ENCODE peak calls at places on chromosomes 5 and 9, in six cellular contexts. T, M, C, K, G and I are unnamed samples.

GRCh38 chr5:66411701-66412100 is 184.5 kb upstream of the MAST4 start:
- DNase-seq in G (no peak), T (no peak), K (no peak), C (no peak), M (no peak), I (no peak)

GRCh38 chr5:81898403-81898802 is 73.4 kb upstream of the ATG10 start:
- DNase-seq in M (no peak), G (no peak), K (no peak), C (no peak), T (no peak), I (no peak)

GRCh38 chr5:33690736-33691135 is 201.1 kb downstream of the ADAMTS12 start:
- DNase-seq in M (no peak), C (no peak), G (no peak), T (peak; percentile 88), K (no peak), I (no peak)

GRCh38 chr5:158639876-158640570 is 459.7 kb downstream of the EBF1 start:
- DNase-seq in M (no peak), C (no peak), G (no peak), T (no peak), K (no peak), I (no peak)

GRCh38 chr9:129482521-129483466 is 138.1 kb downstream of the C9orf50 start:
- DNase-seq in M (no peak), C (peak; percentile 94), G (peak; percentile 49), T (peak; percentile 97), K (peak; percentile 69), I (peak; percentile 92)

GRCh38 chr5:171475551-171476035 is 56.1 kb downstream of the FGF18 start:
- DNase-seq in G (no peak), T (peak; percentile 21), C (no peak), M (no peak), K (no peak), I (no peak)

GRCh38 chr9:68637020-68637419 is 68.0 kb upstream of the PIP5K1B start:
- DNase-seq in K (no peak), M (no peak), T (no peak), C (no peak), G (no peak), I (no peak)

GRCh38 chr5:129094924-129095797 is 612 bp downstream of the ISOC1 start:
- DNase-seq in T (peak; percentile 77), G (peak; percentile 42), K (peak; percentile 24), C (peak; percentile 36), M (no peak), I (peak; percentile 73)

GRCh38 chr5:157827429-157827828 is 31.5 kb downstream of the CLINT1 start:
- DNase-seq in T (peak; percentile 65), M (no peak), G (no peak), K (peak; percentile 81), C (no peak), I (no peak)

GRCh38 chr9:130298663-130299279 is 33.2 kb downstream of the HMCN2 start:
- DNase-seq in C (no peak), G (peak; percentile 48), T (peak; percentile 19), M (peak; percentile 69), K (no peak), I (no peak)

GRCh38 chr9:134459573-134459972 is 133.3 kb downstream of the RXRA start:
- DNase-seq in C (no peak), T (no peak), G (no peak), K (no peak), M (no peak), I (no peak)
- H3K4me1 ChIP-seq in C (peaks cover 25% of the 10 kb centered on the region), T (peaks cover 30% of the 10 kb centered on the region), G (peaks cover 5% of the 10 kb centered on the region), K (peaks cover 19% of the 10 kb centered on the region), M (no peaks in the 10 kb centered on the region), I (peaks cover 11% of the 10 kb centered on the region)

GRCh38 chr9:37994639-37995347 is 74.2 kb downstream of the SHB start:
- DNase-seq in M (no peak), G (no peak), K (peak; percentile 27), T (peak; percentile 53), C (peak; percentile 80), I (no peak)
- H3K4me1 ChIP-seq in M (no peaks in the 10 kb centered on the region), G (peaks cover 16% of the 10 kb centered on the region), K (peaks cover 9% of the 10 kb centered on the region), T (peaks cover 29% of the 10 kb centered on the region), C (peaks cover 24% of the 10 kb centered on the region), I (peaks cover 3% of the 10 kb centered on the region)

DNA sequence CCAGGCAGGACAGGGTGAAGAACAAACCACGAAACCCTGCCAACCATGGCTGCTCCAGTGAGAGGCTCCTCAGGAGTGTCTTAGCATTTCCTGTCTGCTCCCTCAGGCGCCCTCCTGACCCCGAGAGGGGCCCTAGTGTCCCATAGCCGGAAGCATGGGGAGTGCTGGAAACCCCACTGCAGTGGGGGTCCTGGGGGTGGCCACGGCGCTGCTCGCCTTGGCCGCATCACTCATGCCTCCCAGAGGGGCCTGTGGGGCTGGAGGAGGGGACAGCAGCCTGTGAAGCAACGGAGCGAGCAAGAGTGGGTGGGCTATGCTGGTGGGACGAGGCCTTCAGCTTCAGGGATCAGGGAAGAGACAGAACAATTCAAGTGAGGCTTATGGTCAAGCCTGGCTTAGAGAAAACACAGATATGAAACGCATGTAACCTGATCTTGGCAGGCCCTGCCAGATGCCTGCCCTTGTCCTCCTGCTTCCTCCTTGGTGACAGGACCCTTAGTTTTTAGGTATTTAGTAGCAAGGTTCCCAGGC is 219.1 kb downstream of the FANCC start:
- DNase-seq in C (no peak), M (no peak), T (peak; percentile 38), G (no peak), K (no peak), I (no peak)
- H3K4me1 ChIP-seq in C (peaks cover 42% of the 10 kb centered on the region), M (no peaks in the 10 kb centered on the region), T (peaks cover 16% of the 10 kb centered on the region), G (peaks cover 7% of the 10 kb centered on the region), K (peaks cover 6% of the 10 kb centered on the region), I (peaks cover 14% of the 10 kb centered on the region)

GRCh38 chr9:38380230-38380871 is 12.2 kb upstream of the ALDH1B1 start:
- DNase-seq in G (no peak), K (no peak), T (no peak), C (no peak), M (no peak), I (no peak)
- H3K4me1 ChIP-seq in G (peaks cover 29% of the 10 kb centered on the region), K (no peaks in the 10 kb centered on the region), T (peaks cover 7% of the 10 kb centered on the region), C (peaks cover 50% of the 10 kb centered on the region), M (peaks cover 3% of the 10 kb centered on the region), I (peaks cover 10% of the 10 kb centered on the region)